ENCODE peak calls at places on chromosomes 3 and 15, in seven cellular contexts. One of them, this sample, is unnamed.

GRCh38 chr3:133282239-133282638 is 117.6 kb upstream of the BFSP2 start:
- DNase-seq in fibroblast of the conjunctiva: no peak
- DNase-seq in AG08396: peak
- DNase-seq in WTC11: no peak
- DNase-seq in activated T-helper 1 cell treated with anti-CD3 and anti-CD28 coated beads, Interleukin-12 subunit alpha, Interleukin-12 subunit beta, Interleukin-2, Interleukin-4 antibody, amounts not matched to agents 30 ng/mL and 10 ng/mL and 1 ng/mL, durations not matched to agents 14 hours and 24 hours and 36 hours: no peak
- DNase-seq in COR-L47: no peak
- DNase-seq in AG08395: peak
- DNase-seq in this sample: no peak

GRCh38 chr15:90790561-90790960 is 73.4 kb downstream of the BLM start:
- DNase-seq in fibroblast of the conjunctiva: no peak
- DNase-seq in AG08396: no peak
- DNase-seq in WTC11: no peak
- DNase-seq in activated T-helper 1 cell treated with anti-CD3 and anti-CD28 coated beads, Interleukin-12 subunit alpha, Interleukin-12 subunit beta, Interleukin-2, Interleukin-4 antibody, amounts not matched to agents 30 ng/mL and 10 ng/mL and 1 ng/mL, durations not matched to agents 14 hours and 24 hours and 36 hours: no peak
- DNase-seq in COR-L47: no peak
- DNase-seq in AG08395: no peak
- DNase-seq in this sample: no peak

GRCh38 chr3:171776839-171777607 is 33.3 kb downstream of the PLD1 start:
- DNase-seq in fibroblast of the conjunctiva: no peak
- DNase-seq in AG08396: no peak
- DNase-seq in WTC11: no peak
- DNase-seq in activated T-helper 1 cell treated with anti-CD3 and anti-CD28 coated beads, Interleukin-12 subunit alpha, Interleukin-12 subunit beta, Interleukin-2, Interleukin-4 antibody, amounts not matched to agents 30 ng/mL and 10 ng/mL and 1 ng/mL, durations not matched to agents 14 hours and 24 hours and 36 hours: no peak
- DNase-seq in COR-L47: no peak
- DNase-seq in AG08395: no peak
- DNase-seq in this sample: peak

GRCh38 chr3:99023590-99024192 is 122.2 kb upstream of the DCBLD2 start:
- DNase-seq in fibroblast of the conjunctiva: peak
- DNase-seq in AG08396: peak
- DNase-seq in WTC11: no peak
- DNase-seq in activated T-helper 1 cell treated with anti-CD3 and anti-CD28 coated beads, Interleukin-12 subunit alpha, Interleukin-12 subunit beta, Interleukin-2, Interleukin-4 antibody, amounts not matched to agents 30 ng/mL and 10 ng/mL and 1 ng/mL, durations not matched to agents 14 hours and 24 hours and 36 hours: no peak
- DNase-seq in COR-L47: no peak
- DNase-seq in AG08395: peak
- DNase-seq in this sample: no peak

GRCh38 chr3:56835626-56836025 is 33.9 kb upstream of the ARHGEF3 start:
- DNase-seq in fibroblast of the conjunctiva: no peak
- DNase-seq in AG08396: peak
- DNase-seq in WTC11: no peak
- DNase-seq in activated T-helper 1 cell treated with anti-CD3 and anti-CD28 coated beads, Interleukin-12 subunit alpha, Interleukin-12 subunit beta, Interleukin-2, Interleukin-4 antibody, amounts not matched to agents 30 ng/mL and 10 ng/mL and 1 ng/mL, durations not matched to agents 14 hours and 24 hours and 36 hours: no peak
- DNase-seq in COR-L47: no peak
- DNase-seq in AG08395: no peak
- DNase-seq in this sample: no peak

GRCh38 chr3:25960776-25961175 is 170.9 kb downstream of the OXSM start:
- DNase-seq in fibroblast of the conjunctiva: no peak
- DNase-seq in AG08396: no peak
- DNase-seq in WTC11: no peak
- DNase-seq in activated T-helper 1 cell treated with anti-CD3 and anti-CD28 coated beads, Interleukin-12 subunit alpha, Interleukin-12 subunit beta, Interleukin-2, Interleukin-4 antibody, amounts not matched to agents 30 ng/mL and 10 ng/mL and 1 ng/mL, durations not matched to agents 14 hours and 24 hours and 36 hours: no peak
- DNase-seq in COR-L47: no peak
- DNase-seq in AG08395: no peak
- DNase-seq in this sample: no peak

GRCh38 chr15:56038015-56038414 is 44.6 kb upstream of the NEDD4 start:
- DNase-seq in fibroblast of the conjunctiva: no peak
- DNase-seq in AG08396: no peak
- DNase-seq in WTC11: no peak
- DNase-seq in activated T-helper 1 cell treated with anti-CD3 and anti-CD28 coated beads, Interleukin-12 subunit alpha, Interleukin-12 subunit beta, Interleukin-2, Interleukin-4 antibody, amounts not matched to agents 30 ng/mL and 10 ng/mL and 1 ng/mL, durations not matched to agents 14 hours and 24 hours and 36 hours: no peak
- DNase-seq in COR-L47: no peak
- DNase-seq in AG08395: no peak
- DNase-seq in this sample: no peak

GRCh38 chr3:196654006-196654405 is 14.5 kb downstream of the NRROS start:
- DNase-seq in fibroblast of the conjunctiva: no peak
- DNase-seq in AG08396: no peak
- DNase-seq in WTC11: no peak
- DNase-seq in activated T-helper 1 cell treated with anti-CD3 and anti-CD28 coated beads, Interleukin-12 subunit alpha, Interleukin-12 subunit beta, Interleukin-2, Interleukin-4 antibody, amounts not matched to agents 30 ng/mL and 10 ng/mL and 1 ng/mL, durations not matched to agents 14 hours and 24 hours and 36 hours: no peak
- DNase-seq in COR-L47: no peak
- DNase-seq in AG08395: no peak
- DNase-seq in this sample: no peak

GRCh38 chr3:21750291-21750690 is 719 bp downstream of the ZNF385D start:
- DNase-seq in fibroblast of the conjunctiva: no peak
- DNase-seq in AG08396: no peak
- DNase-seq in WTC11: no peak
- DNase-seq in activated T-helper 1 cell treated with anti-CD3 and anti-CD28 coated beads, Interleukin-12 subunit alpha, Interleukin-12 subunit beta, Interleukin-2, Interleukin-4 antibody, amounts not matched to agents 30 ng/mL and 10 ng/mL and 1 ng/mL, durations not matched to agents 14 hours and 24 hours and 36 hours: no peak
- DNase-seq in COR-L47: no peak
- DNase-seq in AG08395: peak
- DNase-seq in this sample: no peak

GRCh38 chr3:189588818-189589569 is 42.2 kb upstream of the TP63 start:
- DNase-seq in fibroblast of the conjunctiva: no peak
- DNase-seq in AG08396: no peak
- DNase-seq in WTC11: no peak
- DNase-seq in activated T-helper 1 cell treated with anti-CD3 and anti-CD28 coated beads, Interleukin-12 subunit alpha, Interleukin-12 subunit beta, Interleukin-2, Interleukin-4 antibody, amounts not matched to agents 30 ng/mL and 10 ng/mL and 1 ng/mL, durations not matched to agents 14 hours and 24 hours and 36 hours: no peak
- DNase-seq in COR-L47: no peak
- DNase-seq in AG08395: no peak
- DNase-seq in this sample: no peak

GRCh38 chr3:129282727-129283327 is 4.2 kb downstream of the HMCES start:
- DNase-seq in fibroblast of the conjunctiva: peak
- DNase-seq in AG08396: peak
- DNase-seq in WTC11: no peak
- DNase-seq in activated T-helper 1 cell treated with anti-CD3 and anti-CD28 coated beads, Interleukin-12 subunit alpha, Interleukin-12 subunit beta, Interleukin-2, Interleukin-4 antibody, amounts not matched to agents 30 ng/mL and 10 ng/mL and 1 ng/mL, durations not matched to agents 14 hours and 24 hours and 36 hours: no peak
- DNase-seq in COR-L47: no peak
- DNase-seq in AG08395: peak
- DNase-seq in this sample: no peak

GRCh38 chr3:149547413-149547812 is 72.9 kb downstream of the TM4SF4 start:
- DNase-seq in fibroblast of the conjunctiva: peak
- DNase-seq in AG08396: no peak
- DNase-seq in WTC11: no peak
- DNase-seq in activated T-helper 1 cell treated with anti-CD3 and anti-CD28 coated beads, Interleukin-12 subunit alpha, Interleukin-12 subunit beta, Interleukin-2, Interleukin-4 antibody, amounts not matched to agents 30 ng/mL and 10 ng/mL and 1 ng/mL, durations not matched to agents 14 hours and 24 hours and 36 hours: no peak
- DNase-seq in COR-L47: no peak
- DNase-seq in AG08395: peak
- DNase-seq in this sample: no peak

GRCh38 chr3:170862618-170863374 is 7.2 kb downstream of the RPL22L1 start:
- DNase-seq in fibroblast of the conjunctiva: no peak
- DNase-seq in AG08396: peak
- DNase-seq in WTC11: no peak
- DNase-seq in activated T-helper 1 cell treated with anti-CD3 and anti-CD28 coated beads, Interleukin-12 subunit alpha, Interleukin-12 subunit beta, Interleukin-2, Interleukin-4 antibody, amounts not matched to agents 30 ng/mL and 10 ng/mL and 1 ng/mL, durations not matched to agents 14 hours and 24 hours and 36 hours: no peak
- DNase-seq in COR-L47: no peak
- DNase-seq in AG08395: peak
- DNase-seq in this sample: peak

GRCh38 chr3:146256851-146257486 is 6.1 kb upstream of the PLSCR4 start:
- DNase-seq in fibroblast of the conjunctiva: peak
- DNase-seq in AG08396: no peak
- DNase-seq in WTC11: no peak
- DNase-seq in activated T-helper 1 cell treated with anti-CD3 and anti-CD28 coated beads, Interleukin-12 subunit alpha, Interleukin-12 subunit beta, Interleukin-2, Interleukin-4 antibody, amounts not matched to agents 30 ng/mL and 10 ng/mL and 1 ng/mL, durations not matched to agents 14 hours and 24 hours and 36 hours: no peak
- DNase-seq in COR-L47: no peak
- DNase-seq in AG08395: peak
- DNase-seq in this sample: peak

GRCh38 chr3:156246939-156247725 is 126.8 kb downstream of the KCNAB1 start:
- DNase-seq in fibroblast of the conjunctiva: no peak
- DNase-seq in AG08396: no peak
- DNase-seq in WTC11: no peak
- DNase-seq in activated T-helper 1 cell treated with anti-CD3 and anti-CD28 coated beads, Interleukin-12 subunit alpha, Interleukin-12 subunit beta, Interleukin-2, Interleukin-4 antibody, amounts not matched to agents 30 ng/mL and 10 ng/mL and 1 ng/mL, durations not matched to agents 14 hours and 24 hours and 36 hours: no peak
- DNase-seq in COR-L47: no peak
- DNase-seq in AG08395: no peak
- DNase-seq in this sample: no peak

GRCh38 chr3:59189561-59190338 is 139.9 kb upstream of the CFAP20DC start:
- DNase-seq in fibroblast of the conjunctiva: no peak
- DNase-seq in AG08396: no peak
- DNase-seq in WTC11: no peak
- DNase-seq in activated T-helper 1 cell treated with anti-CD3 and anti-CD28 coated beads, Interleukin-12 subunit alpha, Interleukin-12 subunit beta, Interleukin-2, Interleukin-4 antibody, amounts not matched to agents 30 ng/mL and 10 ng/mL and 1 ng/mL, durations not matched to agents 14 hours and 24 hours and 36 hours: no peak
- DNase-seq in COR-L47: no peak
- DNase-seq in AG08395: no peak
- DNase-seq in this sample: peak

GRCh38 chr3:183378008-183378407 is 50.4 kb downstream of the MCF2L2 start:
- DNase-seq in fibroblast of the conjunctiva: no peak
- DNase-seq in AG08396: no peak
- DNase-seq in WTC11: no peak
- DNase-seq in activated T-helper 1 cell treated with anti-CD3 and anti-CD28 coated beads, Interleukin-12 subunit alpha, Interleukin-12 subunit beta, Interleukin-2, Interleukin-4 antibody, amounts not matched to agents 30 ng/mL and 10 ng/mL and 1 ng/mL, durations not matched to agents 14 hours and 24 hours and 36 hours: no peak
- DNase-seq in COR-L47: peak
- DNase-seq in AG08395: no peak
- DNase-seq in this sample: no peak

GRCh38 chr3:3196148-3196861 is 16.8 kb upstream of the CRBN start:
- DNase-seq in fibroblast of the conjunctiva: no peak
- DNase-seq in AG08396: no peak
- DNase-seq in WTC11: peak
- DNase-seq in activated T-helper 1 cell treated with anti-CD3 and anti-CD28 coated beads, Interleukin-12 subunit alpha, Interleukin-12 subunit beta, Interleukin-2, Interleukin-4 antibody, amounts not matched to agents 30 ng/mL and 10 ng/mL and 1 ng/mL, durations not matched to agents 14 hours and 24 hours and 36 hours: no peak
- DNase-seq in COR-L47: no peak
- DNase-seq in AG08395: peak
- DNase-seq in this sample: peak

GRCh38 chr3:13610006-13610570 is 61.2 kb downstream of the FBLN2 start:
- DNase-seq in fibroblast of the conjunctiva: no peak
- DNase-seq in AG08396: no peak
- DNase-seq in WTC11: no peak
- DNase-seq in activated T-helper 1 cell treated with anti-CD3 and anti-CD28 coated beads, Interleukin-12 subunit alpha, Interleukin-12 subunit beta, Interleukin-2, Interleukin-4 antibody, amounts not matched to agents 30 ng/mL and 10 ng/mL and 1 ng/mL, durations not matched to agents 14 hours and 24 hours and 36 hours: no peak
- DNase-seq in COR-L47: no peak
- DNase-seq in AG08395: no peak
- DNase-seq in this sample: no peak

GRCh38 chr3:52244061-52244628 is 1.4 kb upstream of the PPM1M start:
- DNase-seq in fibroblast of the conjunctiva: no peak
- DNase-seq in AG08396: no peak
- DNase-seq in WTC11: no peak
- DNase-seq in activated T-helper 1 cell treated with anti-CD3 and anti-CD28 coated beads, Interleukin-12 subunit alpha, Interleukin-12 subunit beta, Interleukin-2, Interleukin-4 antibody, amounts not matched to agents 30 ng/mL and 10 ng/mL and 1 ng/mL, durations not matched to agents 14 hours and 24 hours and 36 hours: no peak
- DNase-seq in COR-L47: no peak
- DNase-seq in AG08395: peak
- DNase-seq in this sample: no peak

GRCh38 chr3:40248591-40248990 is 60.9 kb upstream of the EIF1B start:
- DNase-seq in fibroblast of the conjunctiva: no peak
- DNase-seq in AG08396: no peak
- DNase-seq in WTC11: no peak
- DNase-seq in activated T-helper 1 cell treated with anti-CD3 and anti-CD28 coated beads, Interleukin-12 subunit alpha, Interleukin-12 subunit beta, Interleukin-2, Interleukin-4 antibody, amounts not matched to agents 30 ng/mL and 10 ng/mL and 1 ng/mL, durations not matched to agents 14 hours and 24 hours and 36 hours: no peak
- DNase-seq in COR-L47: no peak
- DNase-seq in AG08395: no peak
- DNase-seq in this sample: no peak

GRCh38 chr3:39124876-39125836 is 17.7 kb downstream of the TTC21A start:
- DNase-seq in fibroblast of the conjunctiva: no peak
- DNase-seq in AG08396: peak
- DNase-seq in WTC11: no peak
- DNase-seq in activated T-helper 1 cell treated with anti-CD3 and anti-CD28 coated beads, Interleukin-12 subunit alpha, Interleukin-12 subunit beta, Interleukin-2, Interleukin-4 antibody, amounts not matched to agents 30 ng/mL and 10 ng/mL and 1 ng/mL, durations not matched to agents 14 hours and 24 hours and 36 hours: no peak
- DNase-seq in COR-L47: no peak
- DNase-seq in AG08395: peak
- DNase-seq in this sample: peak

GRCh38 chr15:88612186-88612796 is 8.8 kb upstream of the AEN start:
- DNase-seq in fibroblast of the conjunctiva: no peak
- DNase-seq in AG08396: no peak
- DNase-seq in WTC11: no peak
- DNase-seq in activated T-helper 1 cell treated with anti-CD3 and anti-CD28 coated beads, Interleukin-12 subunit alpha, Interleukin-12 subunit beta, Interleukin-2, Interleukin-4 antibody, amounts not matched to agents 30 ng/mL and 10 ng/mL and 1 ng/mL, durations not matched to agents 14 hours and 24 hours and 36 hours: no peak
- DNase-seq in COR-L47: no peak
- DNase-seq in AG08395: no peak
- DNase-seq in this sample: no peak

GRCh38 chr3:45832691-45833090 is 9.2 kb downstream of the LZTFL1 start:
- DNase-seq in fibroblast of the conjunctiva: no peak
- DNase-seq in AG08396: no peak
- DNase-seq in WTC11: no peak
- DNase-seq in activated T-helper 1 cell treated with anti-CD3 and anti-CD28 coated beads, Interleukin-12 subunit alpha, Interleukin-12 subunit beta, Interleukin-2, Interleukin-4 antibody, amounts not matched to agents 30 ng/mL and 10 ng/mL and 1 ng/mL, durations not matched to agents 14 hours and 24 hours and 36 hours: no peak
- DNase-seq in COR-L47: no peak
- DNase-seq in AG08395: no peak
- DNase-seq in this sample: no peak

GRCh38 chr3:23159929-23160328 is 43.2 kb upstream of the UBE2E2 start:
- DNase-seq in fibroblast of the conjunctiva: peak
- DNase-seq in AG08396: peak
- DNase-seq in WTC11: no peak
- DNase-seq in activated T-helper 1 cell treated with anti-CD3 and anti-CD28 coated beads, Interleukin-12 subunit alpha, Interleukin-12 subunit beta, Interleukin-2, Interleukin-4 antibody, amounts not matched to agents 30 ng/mL and 10 ng/mL and 1 ng/mL, durations not matched to agents 14 hours and 24 hours and 36 hours: no peak
- DNase-seq in COR-L47: no peak
- DNase-seq in AG08395: peak
- DNase-seq in this sample: no peak

GRCh38 chr3:197912770-197913476 is 37.1 kb upstream of the RPL35A start:
- DNase-seq in fibroblast of the conjunctiva: no peak
- DNase-seq in AG08396: no peak
- DNase-seq in WTC11: no peak
- DNase-seq in activated T-helper 1 cell treated with anti-CD3 and anti-CD28 coated beads, Interleukin-12 subunit alpha, Interleukin-12 subunit beta, Interleukin-2, Interleukin-4 antibody, amounts not matched to agents 30 ng/mL and 10 ng/mL and 1 ng/mL, durations not matched to agents 14 hours and 24 hours and 36 hours: no peak
- DNase-seq in COR-L47: no peak
- DNase-seq in AG08395: no peak
- DNase-seq in this sample: peak

GRCh38 chr15:62647195-62647865 is 395.2 kb upstream of the TPM1 start:
- DNase-seq in fibroblast of the conjunctiva: peak
- DNase-seq in AG08396: peak
- DNase-seq in WTC11: no peak
- DNase-seq in activated T-helper 1 cell treated with anti-CD3 and anti-CD28 coated beads, Interleukin-12 subunit alpha, Interleukin-12 subunit beta, Interleukin-2, Interleukin-4 antibody, amounts not matched to agents 30 ng/mL and 10 ng/mL and 1 ng/mL, durations not matched to agents 14 hours and 24 hours and 36 hours: no peak
- DNase-seq in COR-L47: no peak
- DNase-seq in AG08395: peak
- DNase-seq in this sample: no peak

GRCh38 chr15:73244333-73244732 is 124.4 kb downstream of the HCN4 start:
- DNase-seq in fibroblast of the conjunctiva: no peak
- DNase-seq in AG08396: no peak
- DNase-seq in WTC11: no peak
- DNase-seq in activated T-helper 1 cell treated with anti-CD3 and anti-CD28 coated beads, Interleukin-12 subunit alpha, Interleukin-12 subunit beta, Interleukin-2, Interleukin-4 antibody, amounts not matched to agents 30 ng/mL and 10 ng/mL and 1 ng/mL, durations not matched to agents 14 hours and 24 hours and 36 hours: no peak
- DNase-seq in COR-L47: peak
- DNase-seq in AG08395: no peak
- DNase-seq in this sample: no peak

GRCh38 chr15:48367483-48367882 is 36.3 kb downstream of the DUT start:
- DNase-seq in fibroblast of the conjunctiva: no peak
- DNase-seq in AG08396: no peak
- DNase-seq in WTC11: no peak
- DNase-seq in activated T-helper 1 cell treated with anti-CD3 and anti-CD28 coated beads, Interleukin-12 subunit alpha, Interleukin-12 subunit beta, Interleukin-2, Interleukin-4 antibody, amounts not matched to agents 30 ng/mL and 10 ng/mL and 1 ng/mL, durations not matched to agents 14 hours and 24 hours and 36 hours: no peak
- DNase-seq in COR-L47: no peak
- DNase-seq in AG08395: peak
- DNase-seq in this sample: no peak

This sample was measured in ELF-1.